ENCODE peak calls at places on chromosomes 1 and 21, in eight cellular contexts. R is endothelial cell of umbilical vein, E is sigmoid colon, A is SK-N-SH, G is HepG2, T is suprapubic skin, W is SK-N-MC, J is breast epithelium. M is an unnamed sample.

GRCh38 chr1:247905181-247905580 is 9.8 kb downstream of the OR2W3 start:
- DNase-seq in R (no peak), E (no peak), A (no peak), G (no peak), T (no peak), W (no peak), J (no peak), M (no peak)

GRCh38 chr21:43596616-43597015 is 62.7 kb downstream of the HSF2BP start:
- DNase-seq in R (no peak), E (no peak), A (no peak), G (no peak), T (no peak), W (no peak), J (no peak), M (no peak)

GRCh38 chr1:43463461-43463860 is 9.7 kb upstream of the HYI start:
- DNase-seq in R (no peak), E (no peak), A (no peak), G (no peak), T (no peak), W (peak), J (no peak), M (no peak)

GRCh38 chr21:42722153-42722552 is 68.7 kb downstream of the PDE9A start:
- DNase-seq in R (no peak), E (no peak), A (no peak), G (no peak), T (no peak), W (no peak), J (no peak), M (no peak)

GRCh38 chr1:216388558-216388957 is 34.7 kb downstream of the USH2A start:
- DNase-seq in R (no peak), E (no peak), A (no peak), G (no peak), T (no peak), W (no peak), J (no peak), M (peak)

GRCh38 chr1:224175615-224176014 is 7.4 kb upstream of the DEGS1 start:
- DNase-seq in R (no peak), E (peak), A (peak), G (no peak), T (no peak), W (no peak), J (no peak), M (peak)

GRCh38 chr1:8962812-8963669 is 17.4 kb downstream of the CA6 start:
- DNase-seq in R (peak), E (no peak), A (peak), G (peak), T (no peak), W (no peak), J (no peak), M (peak)

GRCh38 chr1:47769279-47769678 is 227.9 kb downstream of the TRABD2B start:
- DNase-seq in R (no peak), E (no peak), A (no peak), G (no peak), T (no peak), W (no peak), J (no peak), M (no peak)

GRCh38 chr1:241985787-241986186 is 13.1 kb downstream of the MAP1LC3C start:
- DNase-seq in R (peak), E (no peak), A (peak), G (peak), T (no peak), W (no peak), J (no peak), M (peak)

GRCh38 chr1:12177999-12178441 is 11.2 kb downstream of the TNFRSF1B start:
- DNase-seq in R (peak), E (peak), A (peak), G (no peak), T (peak), W (no peak), J (no peak), M (peak)

GRCh38 chr1:220448217-220448616 is 79.7 kb upstream of the MARK1 start:
- DNase-seq in R (no peak), E (no peak), A (no peak), G (no peak), T (no peak), W (no peak), J (no peak), M (no peak)

GRCh38 chr1:153963850-153964331 is 554 bp upstream of the SLC39A1 start:
- DNase-seq in R (no peak), E (peak), A (no peak), G (peak), T (peak), W (no peak), J (peak), M (peak)

GRCh38 chr1:30083800-30084464 is 639.5 kb downstream of the MATN1 start:
- DNase-seq in R (peak), E (no peak), A (no peak), G (peak), T (no peak), W (no peak), J (no peak), M (no peak)

GRCh38 chr1:235632538-235633219 is 16.9 kb downstream of the GNG4 start:
- DNase-seq in R (peak), E (peak), A (no peak), G (no peak), T (no peak), W (no peak), J (no peak), M (no peak)

GRCh38 chr1:1199141-1199960 is 7.0 kb downstream of the TNFRSF18 start:
- DNase-seq in R (no peak), E (no peak), A (peak), G (no peak), T (no peak), W (no peak), J (no peak), M (peak)

GRCh38 chr1:119288751-119289150 is 79.8 kb upstream of the HAO2 start:
- DNase-seq in R (no peak), E (no peak), A (no peak), G (peak), T (no peak), W (no peak), J (no peak), M (no peak)

GRCh38 chr1:28208818-28209441 is 23.9 kb downstream of the DNAJC8 start:
- DNase-seq in R (peak), E (no peak), A (peak), G (peak), T (no peak), W (no peak), J (no peak), M (peak)

GRCh38 chr1:34356862-34357261 is 180.2 kb downstream of the C1orf94 start:
- DNase-seq in R (no peak), E (no peak), A (no peak), G (no peak), T (no peak), W (no peak), J (no peak), M (no peak)

GRCh38 chr1:178172939-178173338 is 79.0 kb downstream of the RASAL2 start:
- DNase-seq in R (no peak), E (no peak), A (no peak), G (no peak), T (no peak), W (no peak), J (no peak), M (peak)

GRCh38 chr1:15916417-15916816 is 59.5 kb downstream of the ZBTB17 start:
- DNase-seq in R (no peak), E (no peak), A (no peak), G (no peak), T (no peak), W (no peak), J (no peak), M (no peak)

GRCh38 chr1:36988741-36989193 is 45.5 kb downstream of the GRIK3 start:
- DNase-seq in R (no peak), E (no peak), A (no peak), G (no peak), T (no peak), W (no peak), J (no peak), M (no peak)

DNA sequence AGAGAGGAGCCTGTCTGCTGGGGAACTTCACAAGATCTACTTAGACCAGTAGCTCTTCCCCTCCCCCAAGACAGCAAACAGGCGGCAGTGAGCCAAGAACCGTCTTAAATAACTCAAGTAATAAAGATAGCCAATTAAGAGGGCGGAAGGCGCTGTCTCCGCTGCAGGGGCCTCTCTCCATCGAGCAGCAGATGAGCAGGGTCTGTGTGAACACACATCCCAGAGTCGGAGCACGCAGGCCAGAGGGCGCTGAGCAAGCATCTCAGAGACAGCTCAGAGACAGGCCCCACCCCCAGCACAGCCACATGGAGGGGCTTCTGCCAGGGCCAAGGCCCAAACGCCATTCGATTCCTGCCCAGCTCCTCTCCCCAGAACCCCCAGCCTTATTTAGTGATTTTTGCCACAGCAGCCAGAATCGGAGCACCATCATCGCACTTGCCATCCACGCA is 11.1 kb downstream of the IFFO2 start:
- DNase-seq in R (peak), E (peak), A (no peak), G (no peak), T (no peak), W (peak), J (no peak), M (peak)
- TF ChIP-seq POLR2AphosphoS5 in R (no peak), E (no peak), A (no peak), G (no peak), T (no peak), W (peak), J (no peak), M (no peak)

GRCh38 chr1:116910379-116911165 is 856 bp downstream of the PTGFRN start:
- DNase-seq in R (peak), E (peak), A (peak), G (peak), T (peak), W (no peak), J (no peak), M (peak)
- H3K4me3 ChIP-seq in R (peak), E (peak), A (peak), G (peak), T (peak), W (peak), J (peak), M (peak)

GRCh38 chr1:103247517-103247916 is 139.2 kb upstream of the COL11A1 start:
- DNase-seq in R (no peak), E (no peak), A (no peak), G (no peak), T (no peak), W (no peak), J (no peak), M (no peak)
- TF ChIP-seq POLR2AphosphoS5 in R (no peak), E (no peak), A (no peak), G (no peak), T (no peak), W (no peak), J (no peak), M (no peak)

DNA sequence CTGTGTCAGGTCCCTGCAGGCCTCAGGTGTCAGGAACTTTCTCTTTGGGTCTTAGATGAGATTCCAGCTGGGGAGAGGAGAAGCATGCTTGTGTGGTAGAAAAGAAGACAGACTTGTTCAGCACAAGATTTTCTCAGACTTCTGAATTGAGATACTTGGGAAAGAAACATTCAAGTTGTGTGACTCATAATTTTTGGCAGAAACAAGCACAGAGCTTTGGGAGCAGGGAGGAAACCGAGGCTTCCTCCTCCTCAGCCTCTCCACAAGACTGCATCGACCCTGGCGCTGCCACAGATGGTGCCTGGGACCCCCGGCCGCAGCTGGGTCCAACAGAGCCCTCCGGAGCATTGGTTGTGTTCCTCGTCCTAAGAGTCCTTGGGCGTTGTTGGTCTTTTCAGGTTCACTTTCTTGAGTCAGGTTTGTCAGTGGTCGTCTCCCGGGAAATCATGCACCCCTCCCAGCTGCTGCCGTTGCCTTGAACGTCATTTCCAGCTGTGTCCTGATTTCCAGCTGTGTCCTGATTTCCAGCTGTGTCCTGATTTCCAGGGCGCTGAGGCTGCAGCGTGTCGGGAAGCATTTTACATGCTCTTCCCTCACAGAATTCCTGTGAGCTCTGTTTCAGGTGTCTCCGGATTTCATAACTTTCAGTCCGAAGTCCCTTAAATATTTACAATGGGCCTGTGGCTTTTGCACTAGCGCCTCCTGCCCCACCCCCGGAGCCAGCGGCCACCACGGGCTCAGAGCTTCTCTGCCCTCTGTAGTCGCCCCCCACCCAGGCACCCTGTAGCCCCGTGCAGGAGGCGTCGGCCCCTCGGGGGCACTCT is 66.5 kb downstream of the COL18A1 start:
- DNase-seq in R (peak), E (peak), A (no peak), G (peak), T (no peak), W (no peak), J (no peak), M (no peak)
- H3K4me3 ChIP-seq in R (no peak), E (no peak), A (no peak), G (peak), T (peak), W (peak), J (peak), M (no peak)

M was measured in GM23338.